ENCODE peak calls at places on chromosomes 1 and 21, in four cellular contexts. One of them, this sample, is unnamed.

GRCh38 chr21:15848632-15849031 is 118.8 kb downstream of the USP25 start:
- DNase-seq in GM06990: no peak
- DNase-seq in right lobe of liver: no peak
- DNase-seq in glutamatergic neuron: no peak
- DNase-seq in this sample: no peak

GRCh38 chr1:235533476-235534168 is 29.4 kb upstream of the B3GALNT2 start:
- DNase-seq in GM06990: no peak
- DNase-seq in right lobe of liver: no peak
- DNase-seq in glutamatergic neuron: no peak
- DNase-seq in this sample: no peak

GRCh38 chr1:184882649-184883303 is 91.5 kb downstream of the NIBAN1 start:
- DNase-seq in right lobe of liver: no peak
- DNase-seq in GM06990: no peak
- DNase-seq in glutamatergic neuron: no peak
- DNase-seq in this sample: no peak

GRCh38 chr1:181479137-181479745 is 4.1 kb upstream of the CACNA1E start:
- DNase-seq in right lobe of liver: peak; percentile 59
- DNase-seq in GM06990: peak; percentile 34
- DNase-seq in glutamatergic neuron: peak; percentile 58
- DNase-seq in this sample: peak; percentile 43

GRCh38 chr1:228082975-228083870 is 715 bp downstream of the ARF1 start:
- DNase-seq in glutamatergic neuron: peak; percentile 42
- DNase-seq in right lobe of liver: peak; percentile 80
- DNase-seq in GM06990: peak; percentile 63
- DNase-seq in this sample: peak; percentile 64

GRCh38 chr1:113930499-113931161 is 1.5 kb downstream of the HIPK1 start:
- DNase-seq in GM06990: no peak
- DNase-seq in right lobe of liver: no peak
- DNase-seq in glutamatergic neuron: no peak
- DNase-seq in this sample: peak; percentile 44

GRCh38 chr1:47894718-47895393 is 102.3 kb downstream of the TRABD2B start:
- DNase-seq in GM06990: no peak
- DNase-seq in right lobe of liver: no peak
- DNase-seq in glutamatergic neuron: no peak
- DNase-seq in this sample: peak; percentile 12

GRCh38 chr1:83909687-83910086 is 89.2 kb downstream of the TTLL7 start:
- DNase-seq in glutamatergic neuron: no peak
- DNase-seq in GM06990: no peak
- DNase-seq in right lobe of liver: no peak
- DNase-seq in this sample: no peak

GRCh38 chr1:59136541-59137335 is 160.2 kb upstream of the FGGY start:
- DNase-seq in glutamatergic neuron: no peak
- DNase-seq in GM06990: no peak
- DNase-seq in right lobe of liver: peak; percentile 70
- DNase-seq in this sample: no peak

GRCh38 chr1:204314209-204314892 is 45.4 kb downstream of the PLEKHA6 start:
- DNase-seq in glutamatergic neuron: no peak
- DNase-seq in right lobe of liver: no peak
- DNase-seq in GM06990: no peak
- DNase-seq in this sample: no peak

GRCh38 chr21:28758042-28758882 is 234.4 kb downstream of the LTN1 start:
- DNase-seq in glutamatergic neuron: no peak
- DNase-seq in GM06990: no peak
- DNase-seq in right lobe of liver: no peak
- DNase-seq in this sample: no peak

GRCh38 chr1:3250624-3251023 is 181.6 kb downstream of the PRDM16 start:
- DNase-seq in GM06990: no peak
- DNase-seq in right lobe of liver: no peak
- DNase-seq in glutamatergic neuron: no peak
- DNase-seq in this sample: no peak

GRCh38 chr1:59776960-59777852 is 37.5 kb upstream of the HOOK1 start:
- DNase-seq in GM06990: no peak
- DNase-seq in glutamatergic neuron: no peak
- DNase-seq in right lobe of liver: no peak
- DNase-seq in this sample: no peak

GRCh38 chr1:201015551-201016091 is 7.9 kb downstream of the KIF21B start:
- DNase-seq in GM06990: no peak
- DNase-seq in glutamatergic neuron: no peak
- DNase-seq in right lobe of liver: no peak
- DNase-seq in this sample: no peak

GRCh38 chr1:55053265-55053954 is 14.1 kb downstream of the PCSK9 start:
- DNase-seq in GM06990: no peak
- DNase-seq in glutamatergic neuron: no peak
- DNase-seq in right lobe of liver: peak; percentile 84
- DNase-seq in this sample: no peak

GRCh38 chr1:2115922-2116341 is 65.7 kb downstream of the PRKCZ start:
- DNase-seq in GM06990: no peak
- DNase-seq in glutamatergic neuron: peak; percentile 46
- DNase-seq in right lobe of liver: no peak
- DNase-seq in this sample: peak; percentile 37

GRCh38 chr1:236774926-236775325 is 20.2 kb upstream of the MTR start:
- DNase-seq in GM06990: no peak
- DNase-seq in right lobe of liver: no peak
- DNase-seq in glutamatergic neuron: no peak
- DNase-seq in this sample: no peak

GRCh38 chr1:44497422-44498170 is 92.5 kb downstream of the RNF220 start:
- DNase-seq in GM06990: no peak
- DNase-seq in glutamatergic neuron: no peak
- DNase-seq in right lobe of liver: no peak
- DNase-seq in this sample: no peak

GRCh38 chr1:121516279-121516967 is 331.6 kb downstream of the SRGAP2C start:
- DNase-seq in right lobe of liver: peak; percentile 65
- DNase-seq in GM06990: peak; percentile 6
- DNase-seq in glutamatergic neuron: no peak
- DNase-seq in this sample: no peak

GRCh38 chr1:248810727-248811513 is 14.8 kb downstream of the SH3BP5L start:
- DNase-seq in right lobe of liver: no peak
- DNase-seq in GM06990: no peak
- DNase-seq in glutamatergic neuron: no peak
- DNase-seq in this sample: no peak

GRCh38 chr1:181896824-181897223 is 164.7 kb downstream of the ZNF648 start:
- DNase-seq in glutamatergic neuron: no peak
- DNase-seq in GM06990: no peak
- DNase-seq in right lobe of liver: no peak
- DNase-seq in this sample: no peak

GRCh38 chr1:6899141-6899540 is 113.9 kb downstream of the CAMTA1 start:
- DNase-seq in right lobe of liver: no peak
- DNase-seq in glutamatergic neuron: no peak
- DNase-seq in GM06990: no peak
- DNase-seq in this sample: no peak

GRCh38 chr1:36433102-36433501 is 17.1 kb downstream of the OSCP1 start:
- DNase-seq in glutamatergic neuron: no peak
- DNase-seq in right lobe of liver: no peak
- DNase-seq in GM06990: no peak
- DNase-seq in this sample: no peak

GRCh38 chr1:104195395-104195794 is 445.7 kb downstream of the AMY1C start:
- DNase-seq in glutamatergic neuron: no peak
- DNase-seq in GM06990: no peak
- DNase-seq in right lobe of liver: no peak
- DNase-seq in this sample: no peak

GRCh38 chr21:36709868-36710728 is 11.2 kb downstream of the SIM2 start:
- DNase-seq in right lobe of liver: peak; percentile 28
- DNase-seq in glutamatergic neuron: no peak
- DNase-seq in GM06990: no peak
- DNase-seq in this sample: no peak

GRCh38 chr1:2226525-2227340 is 1.4 kb upstream of the SKI start:
- DNase-seq in right lobe of liver: peak; percentile 73
- DNase-seq in glutamatergic neuron: no peak
- DNase-seq in GM06990: peak; percentile 21
- DNase-seq in this sample: no peak

DNA sequence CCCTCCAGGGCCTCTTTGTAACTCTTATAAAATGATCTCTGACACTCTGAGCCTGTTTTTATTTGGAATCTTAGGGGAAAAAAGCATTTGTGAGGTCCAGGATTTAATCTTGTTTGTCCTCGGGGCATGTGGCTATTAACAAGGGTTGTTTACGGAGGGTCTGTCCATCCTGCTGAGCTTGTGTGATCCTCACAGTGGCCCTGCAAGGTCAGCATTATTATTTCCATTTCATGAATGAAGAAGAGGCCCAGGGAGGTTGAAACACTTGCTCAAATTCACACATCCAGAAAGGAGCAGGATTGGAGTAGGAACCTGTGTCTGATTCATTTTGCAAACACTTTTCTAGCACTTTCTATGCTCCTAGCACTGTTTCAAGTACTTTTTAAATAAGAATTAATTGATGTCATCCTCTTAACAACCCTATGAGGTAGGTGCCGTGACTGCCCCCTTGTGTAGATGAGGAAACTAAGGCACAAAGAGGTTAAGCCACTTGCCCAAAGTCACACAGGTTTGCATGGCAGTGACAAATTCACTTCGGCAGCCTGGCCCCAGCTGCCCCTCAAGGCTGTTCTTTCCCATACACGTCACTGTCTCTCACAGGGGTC is 178.9 kb downstream of the MIS18A start:
- DNase-seq in glutamatergic neuron: no peak
- DNase-seq in GM06990: no peak
- DNase-seq in right lobe of liver: no peak
- DNase-seq in this sample: no peak
- TF ChIP-seq CTCF in glutamatergic neuron: no peak
- TF ChIP-seq CTCF in GM06990: peak; percentile 16
- TF ChIP-seq CTCF in right lobe of liver: no peak
- TF ChIP-seq CTCF in this sample: no peak

GRCh38 chr21:39456665-39457064 is 4.9 kb downstream of the SH3BGR start:
- DNase-seq in GM06990: no peak
- DNase-seq in right lobe of liver: no peak
- DNase-seq in glutamatergic neuron: no peak
- DNase-seq in this sample: no peak
- TF ChIP-seq CTCF in GM06990: no peak
- TF ChIP-seq CTCF in right lobe of liver: peak; percentile 24
- TF ChIP-seq CTCF in glutamatergic neuron: peak; percentile 54
- TF ChIP-seq CTCF in this sample: peak; percentile 38

DNA sequence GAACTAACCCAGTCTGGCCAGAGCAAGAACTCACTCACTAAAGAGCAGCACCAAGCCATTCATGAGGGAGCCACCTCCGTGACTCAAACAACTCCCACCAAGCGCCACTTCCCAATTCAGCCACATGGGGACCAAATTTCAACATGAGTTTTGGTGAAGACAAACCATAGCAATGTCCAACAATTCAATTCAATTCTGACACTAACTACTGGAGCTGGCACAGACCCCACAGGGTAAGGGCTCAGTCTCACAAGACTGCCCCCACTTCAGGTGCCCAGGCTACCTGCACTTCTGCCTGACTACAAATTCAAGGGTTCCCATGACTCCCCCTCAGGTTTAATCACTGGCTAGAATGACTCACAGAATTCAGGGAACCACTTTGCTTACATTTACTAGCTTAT is 48.8 kb upstream of the RAP1A start:
- DNase-seq in right lobe of liver: no peak
- DNase-seq in GM06990: no peak
- DNase-seq in glutamatergic neuron: peak; percentile 37
- DNase-seq in this sample: peak; percentile 31
- TF ChIP-seq CTCF in right lobe of liver: peak; percentile 6
- TF ChIP-seq CTCF in GM06990: peak; percentile 65
- TF ChIP-seq CTCF in glutamatergic neuron: peak; percentile 21
- TF ChIP-seq CTCF in this sample: peak; percentile 56

GRCh38 chr1:41779350-41779749 is 139.4 kb downstream of the HIVEP3 start:
- DNase-seq in right lobe of liver: no peak
- DNase-seq in GM06990: no peak
- DNase-seq in glutamatergic neuron: no peak
- DNase-seq in this sample: no peak
- TF ChIP-seq CTCF in right lobe of liver: no peak
- TF ChIP-seq CTCF in GM06990: peak; percentile 15
- TF ChIP-seq CTCF in glutamatergic neuron: peak; percentile 16
- TF ChIP-seq CTCF in this sample: no peak

GRCh38 chr1:29117381-29117780 is 6.3 kb downstream of the TMEM200B start:
- DNase-seq in glutamatergic neuron: no peak
- DNase-seq in GM06990: no peak
- DNase-seq in right lobe of liver: no peak
- DNase-seq in this sample: no peak
- TF ChIP-seq CTCF in glutamatergic neuron: no peak
- TF ChIP-seq CTCF in GM06990: peak; percentile 7
- TF ChIP-seq CTCF in right lobe of liver: peak; percentile 48
- TF ChIP-seq CTCF in this sample: no peak

DNA sequence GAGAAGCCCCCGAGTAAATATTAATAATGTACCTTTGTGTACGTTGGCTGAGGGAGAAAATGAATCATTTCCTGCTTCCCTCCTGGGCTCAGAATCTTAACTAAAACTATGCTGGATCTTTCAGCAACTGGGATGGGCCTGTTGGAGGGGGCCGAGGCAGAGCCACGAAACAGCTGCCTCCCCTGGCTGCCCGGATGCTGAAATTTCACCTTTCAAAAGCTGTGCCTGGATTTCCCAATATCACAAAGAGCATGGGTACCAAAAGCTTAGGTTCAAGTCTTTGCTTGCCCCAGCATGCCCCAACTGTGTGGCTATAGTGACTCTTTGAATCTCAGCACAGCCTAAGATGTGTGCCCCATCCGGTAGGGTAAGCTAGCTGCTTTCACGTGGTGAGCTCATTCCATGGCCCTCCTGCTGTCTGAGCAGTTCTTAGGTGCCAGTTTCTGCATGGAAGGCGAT is 473.4 kb downstream of the PTPRU start:
- DNase-seq in right lobe of liver: no peak
- DNase-seq in GM06990: no peak
- DNase-seq in glutamatergic neuron: no peak
- DNase-seq in this sample: no peak
- TF ChIP-seq CTCF in right lobe of liver: no peak
- TF ChIP-seq CTCF in GM06990: no peak
- TF ChIP-seq CTCF in glutamatergic neuron: no peak
- TF ChIP-seq CTCF in this sample: no peak

GRCh38 chr21:14319805-14320204 is 63.1 kb downstream of the HSPA13 start:
- DNase-seq in GM06990: no peak
- DNase-seq in glutamatergic neuron: no peak
- DNase-seq in right lobe of liver: no peak
- DNase-seq in this sample: no peak

GRCh38 chr21:14325575-14325974 is 57.4 kb downstream of the HSPA13 start:
- DNase-seq in GM06990: no peak
- DNase-seq in glutamatergic neuron: no peak
- DNase-seq in right lobe of liver: no peak
- DNase-seq in this sample: no peak

GRCh38 chr21:14318598-14318997 is 64.3 kb downstream of the HSPA13 start:
- DNase-seq in GM06990: no peak
- DNase-seq in glutamatergic neuron: no peak
- DNase-seq in right lobe of liver: no peak
- DNase-seq in this sample: no peak

DNA sequence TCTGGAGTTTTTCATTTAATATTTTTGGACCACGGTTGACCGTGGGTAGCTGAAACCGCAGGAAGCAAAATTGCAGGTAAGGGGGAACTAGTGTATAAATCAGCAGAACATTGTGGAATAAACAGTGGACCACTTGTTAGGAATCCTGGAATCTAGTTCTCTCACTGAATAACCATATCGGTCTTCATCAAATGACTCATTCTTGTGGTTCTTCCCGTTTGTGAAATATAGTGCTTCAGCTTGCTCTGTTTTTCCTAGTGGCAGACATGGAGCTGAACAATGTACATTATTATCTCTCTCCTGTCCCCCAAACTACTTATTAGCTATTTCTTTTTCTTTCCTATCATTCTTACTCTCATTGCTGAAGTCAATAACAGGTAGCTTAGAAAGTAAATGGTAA is 61.9 kb downstream of the HSPA13 start:
- DNase-seq in glutamatergic neuron: no peak
- DNase-seq in right lobe of liver: no peak
- DNase-seq in GM06990: no peak
- DNase-seq in this sample: no peak
- TF ChIP-seq CTCF in glutamatergic neuron: no peak
- TF ChIP-seq CTCF in right lobe of liver: no peak
- TF ChIP-seq CTCF in GM06990: no peak
- TF ChIP-seq CTCF in this sample: no peak